ENCODE peak calls at places on chromosome 4, in six cellular contexts. J is endothelial cell; F is CD8-positive, alpha-beta T cell; V is activated T-cell treated with anti-CD3 and anti-CD28 coated beads, Interleukin-2, amount 50 U/mL, for 48 hours; S is coronary artery; D is activated CD4-positive, alpha-beta T cell treated with anti-CD3 and anti-CD28 coated beads, Interleukin-2, amount 50 U/mL, for 4 hours. Q is an unnamed sample.

GRCh38 chr4:152773322-152773721 is 6.2 kb downstream of the TIGD4 start:
- DNase-seq in S (no peak), D (no peak), J (no peak), F (no peak), V (no peak), Q (no peak)

GRCh38 chr4:3115637-3116300 is 41.3 kb downstream of the HTT start:
- DNase-seq in J (no peak), F (no peak), S (no peak), D (no peak), V (no peak), Q (no peak)

GRCh38 chr4:1310796-1311715 is 21.4 kb downstream of the MAEA start:
- DNase-seq in J (no peak), F (no peak), S (no peak), D (no peak), V (peak; percentile 36), Q (no peak)

GRCh38 chr4:8092282-8092681 is 66.3 kb downstream of the ABLIM2 start:
- DNase-seq in D (no peak), V (no peak), S (no peak), F (no peak), J (no peak), Q (no peak)

GRCh38 chr4:39256436-39256835 is 74.1 kb downstream of the WDR19 start:
- DNase-seq in J (no peak), S (no peak), D (no peak), V (no peak), F (no peak), Q (no peak)

GRCh38 chr4:15778742-15779231 is 659 bp downstream of the CD38 start:
- DNase-seq in J (peak; percentile 7), V (peak; percentile 68), F (peak; percentile 62), D (peak; percentile 10), S (no peak), Q (no peak)

GRCh38 chr4:48653217-48654014 is 126.7 kb downstream of the FRYL start:
- DNase-seq in F (no peak), J (no peak), V (peak; percentile 60), D (peak; percentile 63), S (peak; percentile 78), Q (no peak)

GRCh38 chr4:173287486-173287885 is 46.7 kb downstream of the HMGB2 start:
- DNase-seq in S (no peak), J (no peak), F (no peak), D (no peak), V (no peak), Q (no peak)

GRCh38 chr4:95318483-95318882 is 230.3 kb downstream of the UNC5C start:
- DNase-seq in S (no peak), F (no peak), D (no peak), V (no peak), J (no peak), Q (no peak)

Q was measured in NCI-H1436.